ENCODE peak calls at places on chromosomes 7 and 10, in nine cellular contexts. One of them, this sample, is unnamed. For H3K9me3, the result is how much of the 10 kb centered on the place peaks cover.

GRCh38 chr7:16524332-16524731 is 2.3 kb upstream of the LRRC72 start:
- DNase-seq in HepG2: no peak
- DNase-seq in prostate gland: no peak
- DNase-seq in Panc1: no peak
- DNase-seq in stomach: no peak
- DNase-seq in endothelial cell of umbilical vein: no peak
- DNase-seq in vagina: no peak
- DNase-seq in sigmoid colon: no peak
- DNase-seq in upper lobe of left lung: no peak
- DNase-seq in this sample: no peak

GRCh38 chr10:930415-931325 is 835 bp downstream of the LARP4B start:
- DNase-seq in prostate gland: no peak
- DNase-seq in vagina: no peak
- DNase-seq in upper lobe of left lung: peak
- DNase-seq in HepG2: peak
- DNase-seq in Panc1: no peak
- DNase-seq in stomach: peak
- DNase-seq in sigmoid colon: peak
- DNase-seq in endothelial cell of umbilical vein: peak
- DNase-seq in this sample: no peak

GRCh38 chr7:116671681-116672595 is at the start of gene MET:
- DNase-seq in stomach: peak
- DNase-seq in HepG2: peak
- DNase-seq in vagina: no peak
- DNase-seq in endothelial cell of umbilical vein: peak
- DNase-seq in sigmoid colon: peak
- DNase-seq in Panc1: peak
- DNase-seq in upper lobe of left lung: peak
- DNase-seq in prostate gland: peak
- DNase-seq in this sample: peak

GRCh38 chr7:38427279-38427955 is 154.0 kb upstream of the TARP start:
- DNase-seq in vagina: no peak
- DNase-seq in HepG2: no peak
- DNase-seq in endothelial cell of umbilical vein: no peak
- DNase-seq in stomach: no peak
- DNase-seq in prostate gland: no peak
- DNase-seq in Panc1: no peak
- DNase-seq in upper lobe of left lung: no peak
- DNase-seq in sigmoid colon: no peak
- DNase-seq in this sample: no peak

GRCh38 chr7:94060772-94061171 is 56.6 kb upstream of the BET1 start:
- DNase-seq in sigmoid colon: no peak
- DNase-seq in stomach: no peak
- DNase-seq in vagina: no peak
- DNase-seq in HepG2: no peak
- DNase-seq in Panc1: no peak
- DNase-seq in endothelial cell of umbilical vein: no peak
- DNase-seq in prostate gland: no peak
- DNase-seq in upper lobe of left lung: no peak
- DNase-seq in this sample: no peak

GRCh38 chr7:149175150-149175549 is 20.2 kb upstream of the ZNF282 start:
- DNase-seq in endothelial cell of umbilical vein: no peak
- DNase-seq in sigmoid colon: no peak
- DNase-seq in prostate gland: no peak
- DNase-seq in stomach: no peak
- DNase-seq in upper lobe of left lung: no peak
- DNase-seq in Panc1: no peak
- DNase-seq in HepG2: no peak
- DNase-seq in vagina: no peak
- DNase-seq in this sample: no peak

GRCh38 chr7:2445047-2445446 is 31.2 kb downstream of the GRIFIN start:
- DNase-seq in Panc1: no peak
- DNase-seq in HepG2: no peak
- DNase-seq in vagina: no peak
- DNase-seq in sigmoid colon: peak
- DNase-seq in prostate gland: no peak
- DNase-seq in endothelial cell of umbilical vein: no peak
- DNase-seq in upper lobe of left lung: no peak
- DNase-seq in stomach: no peak
- DNase-seq in this sample: no peak

GRCh38 chr7:30925913-30926312 is 14.3 kb downstream of the AQP1 start:
- DNase-seq in endothelial cell of umbilical vein: no peak
- DNase-seq in sigmoid colon: peak
- DNase-seq in HepG2: no peak
- DNase-seq in stomach: peak
- DNase-seq in upper lobe of left lung: peak
- DNase-seq in prostate gland: no peak
- DNase-seq in Panc1: no peak
- DNase-seq in vagina: peak
- DNase-seq in this sample: no peak

GRCh38 chr7:151386301-151387160 is 23.3 kb downstream of the WDR86 start:
- DNase-seq in upper lobe of left lung: no peak
- DNase-seq in prostate gland: no peak
- DNase-seq in Panc1: no peak
- DNase-seq in sigmoid colon: no peak
- DNase-seq in HepG2: no peak
- DNase-seq in endothelial cell of umbilical vein: no peak
- DNase-seq in vagina: no peak
- DNase-seq in stomach: peak
- DNase-seq in this sample: no peak

GRCh38 chr10:62582098-62582705 is 208.0 kb downstream of the ZNF365 start:
- DNase-seq in Panc1: no peak
- DNase-seq in prostate gland: no peak
- DNase-seq in sigmoid colon: no peak
- DNase-seq in vagina: no peak
- DNase-seq in upper lobe of left lung: no peak
- DNase-seq in stomach: no peak
- DNase-seq in HepG2: no peak
- DNase-seq in endothelial cell of umbilical vein: no peak
- DNase-seq in this sample: no peak

GRCh38 chr10:50993817-50994251 is 80.5 kb upstream of the PRKG1 start:
- DNase-seq in endothelial cell of umbilical vein: no peak
- DNase-seq in HepG2: no peak
- DNase-seq in prostate gland: no peak
- DNase-seq in sigmoid colon: peak
- DNase-seq in upper lobe of left lung: peak
- DNase-seq in stomach: no peak
- DNase-seq in Panc1: no peak
- DNase-seq in vagina: no peak
- DNase-seq in this sample: no peak

DNA sequence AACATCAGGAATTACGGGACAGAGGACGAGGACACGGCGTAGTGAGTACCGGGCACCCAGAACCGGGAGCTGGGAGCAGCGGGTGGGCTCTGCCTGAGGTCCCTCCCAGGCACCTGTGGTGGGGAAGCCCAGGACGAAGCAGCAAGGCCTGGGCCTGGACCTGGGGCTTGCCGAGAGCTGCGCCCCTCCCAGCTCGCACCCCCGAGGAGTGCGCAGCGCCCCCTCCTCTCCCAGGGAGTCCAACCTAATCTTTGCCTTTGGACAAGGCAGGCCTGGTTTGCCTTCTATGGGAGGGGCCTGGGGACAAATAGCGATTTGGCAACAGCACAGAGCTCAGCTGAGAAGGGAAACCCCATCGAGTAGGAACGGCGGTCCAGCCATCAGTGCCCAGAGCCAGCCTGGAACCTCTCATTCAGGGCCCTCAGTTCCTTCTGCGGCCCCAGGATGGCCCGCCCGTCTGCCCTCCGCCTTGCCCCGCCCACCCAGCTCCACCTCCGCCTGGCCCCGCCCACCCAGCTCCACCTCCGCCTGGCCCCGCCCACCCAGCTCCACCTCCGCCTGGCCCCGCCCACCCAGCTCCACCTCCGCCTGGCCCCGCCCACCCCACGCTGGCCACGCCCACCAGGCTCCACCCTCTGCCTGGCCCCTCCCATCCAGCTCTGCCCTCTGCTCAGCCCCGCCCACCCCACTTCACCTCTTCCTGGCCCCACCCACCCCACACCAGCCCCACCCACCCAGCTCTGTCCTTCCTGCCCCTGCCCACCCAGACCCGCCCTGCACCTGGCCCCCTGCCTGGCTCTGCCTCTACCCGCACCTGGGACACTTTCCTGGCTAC is 32.5 kb upstream of the KNDC1 start:
- DNase-seq in HepG2: no peak
- DNase-seq in endothelial cell of umbilical vein: no peak
- DNase-seq in Panc1: no peak
- DNase-seq in vagina: no peak
- DNase-seq in stomach: no peak
- DNase-seq in sigmoid colon: peak
- DNase-seq in prostate gland: no peak
- DNase-seq in upper lobe of left lung: peak
- DNase-seq in this sample: peak
- H3K9me3 ChIP-seq in HepG2: under half
- H3K9me3 ChIP-seq in endothelial cell of umbilical vein: under half
- H3K9me3 ChIP-seq in Panc1: under half
- H3K9me3 ChIP-seq in vagina: under half
- H3K9me3 ChIP-seq in stomach: under half
- H3K9me3 ChIP-seq in sigmoid colon: under half
- H3K9me3 ChIP-seq in prostate gland: under half
- H3K9me3 ChIP-seq in upper lobe of left lung: under half
- H3K9me3 ChIP-seq in this sample: under half

GRCh38 chr7:78198756-78199155 is 400.2 kb downstream of the PHTF2 start:
- DNase-seq in prostate gland: no peak
- DNase-seq in HepG2: no peak
- DNase-seq in upper lobe of left lung: no peak
- DNase-seq in sigmoid colon: no peak
- DNase-seq in vagina: no peak
- DNase-seq in Panc1: no peak
- DNase-seq in stomach: no peak
- DNase-seq in endothelial cell of umbilical vein: no peak
- DNase-seq in this sample: no peak

GRCh38 chr7:78207262-78207661 is 408.7 kb downstream of the PHTF2 start:
- DNase-seq in upper lobe of left lung: no peak
- DNase-seq in vagina: no peak
- DNase-seq in sigmoid colon: no peak
- DNase-seq in prostate gland: no peak
- DNase-seq in endothelial cell of umbilical vein: no peak
- DNase-seq in Panc1: no peak
- DNase-seq in HepG2: no peak
- DNase-seq in stomach: no peak
- DNase-seq in this sample: no peak

GRCh38 chr7:78197447-78197846 is 398.9 kb downstream of the PHTF2 start:
- DNase-seq in Panc1: no peak
- DNase-seq in prostate gland: no peak
- DNase-seq in HepG2: no peak
- DNase-seq in sigmoid colon: no peak
- DNase-seq in upper lobe of left lung: no peak
- DNase-seq in vagina: no peak
- DNase-seq in endothelial cell of umbilical vein: peak
- DNase-seq in stomach: no peak
- DNase-seq in this sample: no peak

GRCh38 chr7:78203042-78203720 is 404.6 kb downstream of the PHTF2 start:
- DNase-seq in prostate gland: no peak
- DNase-seq in vagina: no peak
- DNase-seq in stomach: no peak
- DNase-seq in Panc1: no peak
- DNase-seq in endothelial cell of umbilical vein: no peak
- DNase-seq in HepG2: no peak
- DNase-seq in upper lobe of left lung: no peak
- DNase-seq in sigmoid colon: no peak
- DNase-seq in this sample: no peak
- TF ChIP-seq POLR2AphosphoS5 in prostate gland: no peak
- TF ChIP-seq POLR2AphosphoS5 in vagina: no peak
- TF ChIP-seq POLR2AphosphoS5 in stomach: no peak
- TF ChIP-seq POLR2AphosphoS5 in Panc1: no peak
- TF ChIP-seq POLR2AphosphoS5 in endothelial cell of umbilical vein: no peak
- TF ChIP-seq POLR2AphosphoS5 in HepG2: no peak
- TF ChIP-seq POLR2AphosphoS5 in upper lobe of left lung: no peak
- TF ChIP-seq POLR2AphosphoS5 in sigmoid colon: no peak
- TF ChIP-seq POLR2AphosphoS5 in this sample: no peak

GRCh38 chr7:34656036-34656435 is 2.0 kb upstream of the NPSR1 start:
- DNase-seq in endothelial cell of umbilical vein: no peak
- DNase-seq in stomach: no peak
- DNase-seq in Panc1: no peak
- DNase-seq in HepG2: no peak
- DNase-seq in vagina: no peak
- DNase-seq in sigmoid colon: no peak
- DNase-seq in prostate gland: no peak
- DNase-seq in upper lobe of left lung: no peak
- DNase-seq in this sample: no peak
- H3K4me3 ChIP-seq in endothelial cell of umbilical vein: no peak
- H3K4me3 ChIP-seq in stomach: no peak
- H3K4me3 ChIP-seq in Panc1: no peak
- H3K4me3 ChIP-seq in HepG2: no peak
- H3K4me3 ChIP-seq in vagina: no peak
- H3K4me3 ChIP-seq in sigmoid colon: no peak
- H3K4me3 ChIP-seq in prostate gland: no peak
- H3K4me3 ChIP-seq in upper lobe of left lung: no peak
- H3K4me3 ChIP-seq in this sample: no peak

DNA sequence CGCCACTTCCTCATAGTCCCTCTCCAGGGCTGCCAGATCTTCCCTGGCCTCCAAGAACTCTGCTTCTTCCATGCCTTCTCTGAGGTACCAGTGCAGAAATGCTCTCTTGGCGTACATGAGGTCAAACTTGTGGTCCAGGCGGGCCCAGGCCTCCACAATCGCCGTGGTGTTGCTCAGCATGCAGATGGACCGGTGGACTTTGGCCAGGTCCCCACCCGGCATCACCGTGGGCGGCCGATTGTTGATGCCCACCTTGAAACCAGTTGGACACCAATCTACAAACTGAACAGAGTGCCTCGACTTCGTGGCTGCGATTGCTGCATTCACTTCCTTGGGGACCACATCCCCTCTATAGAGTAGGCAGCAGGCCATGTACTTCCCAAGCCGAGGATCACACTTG is 11.1 kb downstream of the TUBAL3 start:
- DNase-seq in vagina: no peak
- DNase-seq in prostate gland: no peak
- DNase-seq in stomach: no peak
- DNase-seq in upper lobe of left lung: no peak
- DNase-seq in sigmoid colon: no peak
- DNase-seq in endothelial cell of umbilical vein: no peak
- DNase-seq in HepG2: no peak
- DNase-seq in Panc1: no peak
- DNase-seq in this sample: no peak
- H3K9me3 ChIP-seq in vagina: under half
- H3K9me3 ChIP-seq in prostate gland: under half
- H3K9me3 ChIP-seq in stomach: under half
- H3K9me3 ChIP-seq in upper lobe of left lung: under half
- H3K9me3 ChIP-seq in sigmoid colon: under half
- H3K9me3 ChIP-seq in endothelial cell of umbilical vein: under half
- H3K9me3 ChIP-seq in HepG2: under half
- H3K9me3 ChIP-seq in Panc1: under half
- H3K9me3 ChIP-seq in this sample: under half

DNA sequence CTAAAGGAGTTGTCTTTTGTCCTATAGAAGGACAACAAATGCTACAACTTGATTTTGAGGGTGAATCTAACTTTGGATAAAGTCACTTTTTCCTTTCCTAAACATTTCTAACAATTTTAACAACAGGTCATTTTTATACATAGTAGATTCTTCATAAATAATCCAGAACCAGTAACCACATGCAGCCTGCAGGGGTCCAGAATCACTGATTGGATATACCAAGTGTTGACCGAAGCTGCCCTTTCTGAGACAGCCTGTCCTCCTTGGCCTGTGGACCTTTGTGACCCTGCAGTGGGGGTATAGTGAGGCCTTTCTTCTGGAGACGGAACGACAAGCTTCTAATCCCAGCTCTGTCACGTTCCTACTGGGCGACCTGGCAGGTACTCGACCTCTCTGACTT is 34.8 kb upstream of the LAMB4 start:
- DNase-seq in HepG2: no peak
- DNase-seq in stomach: no peak
- DNase-seq in sigmoid colon: no peak
- DNase-seq in prostate gland: no peak
- DNase-seq in endothelial cell of umbilical vein: no peak
- DNase-seq in Panc1: no peak
- DNase-seq in upper lobe of left lung: no peak
- DNase-seq in vagina: no peak
- DNase-seq in this sample: no peak
- TF ChIP-seq POLR2AphosphoS5 in HepG2: no peak
- TF ChIP-seq POLR2AphosphoS5 in stomach: no peak
- TF ChIP-seq POLR2AphosphoS5 in sigmoid colon: no peak
- TF ChIP-seq POLR2AphosphoS5 in prostate gland: no peak
- TF ChIP-seq POLR2AphosphoS5 in endothelial cell of umbilical vein: no peak
- TF ChIP-seq POLR2AphosphoS5 in Panc1: no peak
- TF ChIP-seq POLR2AphosphoS5 in upper lobe of left lung: no peak
- TF ChIP-seq POLR2AphosphoS5 in vagina: no peak
- TF ChIP-seq POLR2AphosphoS5 in this sample: no peak

This sample was measured in HCT116.